ENCODE peak calls at places on chromosomes 12 and 14, in four cellular contexts. Z is Peyer's patch, E is suprapubic skin, M is mesendoderm. A is an unnamed sample. For H3K4me1, the result is how much of the 10 kb centered on the place peaks cover.

GRCh38 chr14:68569546-68569908 is 223.3 kb downstream of the ZFP36L1 start:
- DNase-seq in E (no peak), M (no peak), Z (no peak), A (no peak)

GRCh38 chr12:12721251-12721689 is 4.1 kb downstream of the CDKN1B start:
- DNase-seq in Z (no peak), M (no peak), E (no peak), A (peak)

GRCh38 chr12:19847294-19848059 is 408.2 kb downstream of the AEBP2 start:
- DNase-seq in E (no peak), Z (no peak), M (no peak), A (no peak)

GRCh38 chr14:63596998-63597658 is 44.5 kb downstream of the WDR89 start:
- DNase-seq in E (no peak), M (no peak), Z (no peak), A (no peak)

GRCh38 chr14:89990623-89991275 is 35.0 kb downstream of the TDP1 start:
- DNase-seq in Z (no peak), E (no peak), M (no peak), A (no peak)

GRCh38 chr14:89025581-89026236 is 201.3 kb downstream of the TTC8 start:
- DNase-seq in M (no peak), E (peak), Z (no peak), A (no peak)

GRCh38 chr12:90622431-90622830 is 332.5 kb downstream of the CCER1 start:
- DNase-seq in Z (no peak), E (no peak), M (peak), A (no peak)

GRCh38 chr14:81826080-81826479 is 292.4 kb upstream of the SEL1L start:
- DNase-seq in M (peak), E (no peak), Z (no peak), A (no peak)

GRCh38 chr12:1083888-1084262 is 92.9 kb downstream of the ERC1 start:
- DNase-seq in M (peak), E (no peak), Z (no peak), A (peak)

GRCh38 chr12:117098361-117099217 is 627 bp downstream of the TESC start:
- DNase-seq in Z (peak), E (no peak), M (no peak), A (no peak)

GRCh38 chr14:53956427-53957201 is at the start of gene BMP4:
- DNase-seq in E (peak), Z (peak), M (peak), A (peak)

GRCh38 chr12:52038447-52038846 is 12.8 kb upstream of the NR4A1 start:
- DNase-seq in Z (no peak), M (no peak), E (no peak), A (no peak)
- H3K4me1 ChIP-seq in Z (under half), M (under half), E (half or more), A (under half)

DNA sequence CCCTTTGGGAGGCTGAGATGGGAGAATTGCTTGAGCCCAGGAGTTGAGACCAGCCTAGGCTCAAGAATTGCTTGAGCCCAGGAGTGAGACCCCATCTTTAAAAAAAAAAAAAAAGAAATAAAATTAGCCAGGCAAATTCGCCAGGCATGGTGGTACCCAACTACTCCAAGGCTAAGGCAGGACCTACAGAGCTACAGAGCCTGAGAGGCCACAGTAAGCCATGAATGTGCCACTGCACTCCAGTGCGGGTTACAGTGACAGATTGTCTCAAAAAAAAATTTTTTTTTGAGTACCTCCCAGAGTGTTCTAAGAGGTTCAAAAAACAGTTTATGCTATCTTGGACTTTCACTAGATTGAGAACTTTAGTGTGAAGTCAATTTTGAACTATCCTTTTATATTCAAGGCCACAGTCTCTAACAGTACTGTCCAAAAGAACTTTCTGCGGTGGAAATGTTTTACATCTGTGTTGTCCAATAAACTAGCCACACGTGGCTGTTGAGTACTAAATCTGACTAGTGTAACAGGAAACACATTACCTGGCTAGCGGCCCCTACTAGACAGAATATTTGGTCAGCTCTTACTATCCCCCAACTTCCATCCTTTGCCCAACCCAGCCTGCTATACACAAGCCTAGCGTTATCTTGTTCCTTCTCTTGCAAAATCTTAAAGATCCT is 2.4 kb downstream of the RPL36AL start:
- DNase-seq in E (no peak), Z (no peak), M (no peak), A (no peak)
- H3K4me3 ChIP-seq in E (no peak), Z (no peak), M (no peak), A (no peak)

DNA sequence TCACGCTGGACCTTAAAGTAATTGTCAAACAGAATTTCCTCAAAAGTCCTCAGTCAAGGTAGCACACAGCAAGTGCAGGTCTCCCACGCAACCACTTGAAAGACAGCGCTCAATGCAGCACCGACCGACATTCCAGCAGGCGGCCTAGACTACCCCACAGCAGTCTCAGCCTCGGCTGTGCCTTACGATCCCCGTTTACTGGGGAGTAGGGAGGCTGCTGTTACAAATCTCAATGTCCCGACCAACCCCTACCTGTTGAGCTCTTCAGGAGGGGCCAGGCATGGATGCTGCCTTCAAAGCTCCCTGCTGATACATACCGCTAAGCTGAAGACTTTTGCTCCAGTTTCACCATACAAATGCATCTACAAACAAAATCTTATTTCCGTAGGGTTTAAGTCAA is 21.8 kb downstream of the VPS37B start:
- DNase-seq in M (peak), E (no peak), Z (no peak), A (no peak)
- H3K4me1 ChIP-seq in M (under half), E (half or more), Z (under half), A (under half)

GRCh38 chr12:52182898-52183543 is 8.8 kb downstream of the KRT80 start:
- DNase-seq in Z (no peak), E (no peak), M (peak), A (no peak)
- H3K4me3 ChIP-seq in Z (no peak), E (peak), M (no peak), A (no peak)